ENCODE peak calls at places on chromosome 11, in five cellular contexts. V, J, F, E and B are unnamed samples.
A peak's percentile ranks its signal among the peaks of the same experiment; 100 is the strongest.

GRCh38 chr11:119315139-119316016 is 1.6 kb downstream of the MCAM start:
- DNase-seq in J (peak; percentile 31), F (peak; percentile 84), E (no peak), V (no peak), B (no peak)

GRCh38 chr11:64226507-64227051 is 505 bp downstream of the NUDT22 start:
- DNase-seq in E (no peak), V (peak; percentile 80), F (peak; percentile 78), J (no peak), B (no peak)

GRCh38 chr11:122226810-122227379 is 110.9 kb upstream of the BLID start:
- DNase-seq in J (peak; percentile 79), V (no peak), E (no peak), F (no peak), B (no peak)

GRCh38 chr11:43576834-43577521 is 103.6 kb upstream of the HSD17B12 start:
- DNase-seq in J (peak; percentile 65), F (peak; percentile 69), E (peak; percentile 66), V (no peak), B (no peak)

GRCh38 chr11:46737699-46738098 is 18.7 kb downstream of the F2 start:
- DNase-seq in F (no peak), J (no peak), E (no peak), V (no peak), B (no peak)

GRCh38 chr11:59857444-59858434 is 8.5 kb downstream of the TCN1 start:
- DNase-seq in F (no peak), E (peak; percentile 6), V (no peak), J (no peak), B (no peak)

GRCh38 chr11:19777342-19778102 is 64.9 kb downstream of the NAV2 start:
- DNase-seq in F (peak; percentile 16), V (no peak), E (peak; percentile 68), J (peak; percentile 71), B (no peak)

GRCh38 chr11:69832561-69833413 is 13.6 kb upstream of the FGF3 start:
- DNase-seq in E (no peak), J (no peak), V (no peak), F (no peak), B (no peak)

GRCh38 chr11:36364551-36364950 is 68.5 kb downstream of the PRR5L start:
- DNase-seq in V (no peak), F (no peak), J (no peak), E (no peak), B (no peak)

GRCh38 chr11:134656861-134657540 is 245.0 kb upstream of the B3GAT1 start:
- DNase-seq in E (no peak), F (no peak), J (no peak), V (no peak), B (peak; percentile 34)

GRCh38 chr11:66388746-66389386 is 17.3 kb upstream of the SLC29A2 start:
- DNase-seq in J (peak; percentile 66), E (peak; percentile 53), F (peak; percentile 64), V (peak; percentile 78), B (no peak)

GRCh38 chr11:18752502-18752901 is 26.5 kb upstream of the IGSF22 start:
- DNase-seq in V (no peak), E (no peak), J (no peak), F (no peak), B (no peak)

GRCh38 chr11:71101606-71102005 is 150.8 kb downstream of the SHANK2 start:
- DNase-seq in E (no peak), J (no peak), F (no peak), V (no peak), B (no peak)

GRCh38 chr11:27933992-27934829 is 173.7 kb downstream of the KIF18A start:
- DNase-seq in E (peak; percentile 15), J (peak; percentile 92), V (no peak), F (no peak), B (no peak)

GRCh38 chr11:110199184-110199981 is 97.0 kb downstream of the RDX start:
- DNase-seq in E (no peak), V (no peak), J (no peak), F (no peak), B (no peak)

GRCh38 chr11:133936136-133936535 is 20.6 kb downstream of the IGSF9B start:
- DNase-seq in V (no peak), J (no peak), F (no peak), E (no peak), B (no peak)

GRCh38 chr11:125001073-125001764 is 47.2 kb downstream of the CCDC15 start:
- DNase-seq in E (no peak), V (no peak), J (no peak), F (no peak), B (no peak)

GRCh38 chr11:122863704-122864326 is 18.7 kb upstream of the JHY start:
- DNase-seq in V (no peak), F (peak; percentile 38), J (peak; percentile 56), E (peak; percentile 20), B (no peak)

GRCh38 chr11:46916669-46917108 is 1.7 kb downstream of the LRP4 start:
- DNase-seq in V (no peak), J (peak; percentile 84), E (peak; percentile 94), F (peak; percentile 44), B (peak; percentile 73)

GRCh38 chr11:70462818-70463477 is 64.6 kb downstream of the CTTN start:
- DNase-seq in F (no peak), J (no peak), E (no peak), V (no peak), B (no peak)

GRCh38 chr11:71071736-71072509 is 180.5 kb downstream of the SHANK2 start:
- DNase-seq in E (no peak), F (no peak), J (no peak), V (no peak), B (no peak)

GRCh38 chr11:132430352-132431091 is 1060.1 kb downstream of the NTM start:
- DNase-seq in V (no peak), E (no peak), J (peak; percentile 58), F (no peak), B (no peak)

GRCh38 chr11:106379712-106380111 is 302.2 kb downstream of the AASDHPPT start:
- DNase-seq in E (no peak), V (no peak), F (no peak), J (no peak), B (no peak)

GRCh38 chr11:85947431-85948272 is 92.5 kb downstream of the CCDC83 start:
- DNase-seq in F (no peak), J (peak; percentile 83), V (no peak), E (peak; percentile 14), B (no peak)

GRCh38 chr11:123272565-123272964 is 77.5 kb upstream of the CLMP start:
- DNase-seq in J (no peak), E (no peak), V (no peak), F (no peak), B (no peak)

GRCh38 chr11:9691865-9692264 is 28.0 kb downstream of the SWAP70 start:
- DNase-seq in F (no peak), J (peak; percentile 27), E (no peak), V (no peak), B (no peak)

GRCh38 chr11:46294365-46295309 is 17.2 kb downstream of the CREB3L1 start:
- DNase-seq in E (no peak), V (no peak), J (peak; percentile 88), F (no peak), B (peak; percentile 66)

GRCh38 chr11:113896156-113896879 is 8.3 kb upstream of the HTR3B start:
- DNase-seq in J (peak; percentile 53), F (peak; percentile 42), E (peak; percentile 15), V (no peak), B (no peak)

GRCh38 chr11:125256471-125257010 is 92.0 kb downstream of the PKNOX2 start:
- DNase-seq in V (no peak), F (no peak), E (no peak), J (no peak), B (no peak)

GRCh38 chr11:120571476-120571875 is 59.9 kb downstream of the GRIK4 start:
- DNase-seq in V (no peak), E (no peak), J (no peak), F (no peak), B (no peak)

GRCh38 chr11:126890561-126890960 is 110.0 kb downstream of the KIRREL3 start:
- DNase-seq in J (no peak), F (no peak), V (no peak), E (no peak), B (no peak)

GRCh38 chr11:72580648-72580950 is 93.6 kb downstream of the PDE2A start:
- DNase-seq in F (no peak), V (no peak), E (no peak), J (no peak), B (no peak)